ENCODE peak calls at places on chromosomes 4 and X, in nine cellular contexts. Y, O, L, S, E, M, A, B and P are unnamed samples. For H3K4me1, the result is how much of the 10 kb centered on the place peaks cover.

GRCh38 chr4:152325831-152326230 is 210.1 kb downstream of the FBXW7 start:
- DNase-seq in Y (no peak), O (no peak), L (no peak), S (no peak), E (no peak), M (no peak), A (no peak), B (no peak), P (no peak)

GRCh38 chr4:64584125-64584524 is 174.9 kb upstream of the TECRL start:
- DNase-seq in Y (no peak), O (no peak), L (no peak), S (no peak), E (no peak), M (no peak), A (no peak), B (no peak), P (peak)

GRCh38 chrX:153900806-153901752 is 3.4 kb upstream of the AVPR2 start:
- DNase-seq in Y (peak), O (peak), L (peak), S (peak), E (no peak), M (peak), A (no peak), B (peak), P (peak)

GRCh38 chr4:127995776-127996175 is 30.6 kb downstream of the ABHD18 start:
- DNase-seq in Y (no peak), O (peak), L (no peak), S (no peak), E (no peak), M (no peak), A (no peak), B (peak), P (no peak)

GRCh38 chrX:71393919-71394318 is 27.8 kb downstream of the TAF1 start:
- DNase-seq in Y (no peak), O (no peak), L (no peak), S (no peak), E (no peak), M (no peak), A (no peak), B (no peak), P (no peak)

GRCh38 chr4:107901213-107901934 is 30.0 kb upstream of the CYP2U1 start:
- DNase-seq in Y (no peak), O (no peak), L (no peak), S (no peak), E (no peak), M (no peak), A (no peak), B (no peak), P (no peak)

GRCh38 chr4:32689520-32689919 is 1969.4 kb downstream of the PCDH7 start:
- DNase-seq in Y (no peak), O (no peak), L (no peak), S (no peak), E (no peak), M (peak), A (no peak), B (no peak), P (no peak)

GRCh38 chr4:155794589-155794988 is 35.8 kb downstream of the GUCY1B1 start:
- DNase-seq in Y (no peak), O (no peak), L (no peak), S (no peak), E (no peak), M (no peak), A (no peak), B (no peak), P (no peak)

GRCh38 chr4:145315828-145316227 is 135.4 kb upstream of the OTUD4 start:
- DNase-seq in Y (no peak), O (no peak), L (no peak), S (no peak), E (no peak), M (no peak), A (no peak), B (no peak), P (peak)

GRCh38 chrX:155259752-155260151 is 4.5 kb downstream of the RAB39B start:
- DNase-seq in Y (no peak), O (no peak), L (no peak), S (no peak), E (no peak), M (no peak), A (no peak), B (no peak), P (no peak)

GRCh38 chr4:7777871-7778523 is 161.7 kb downstream of the AFAP1 start:
- DNase-seq in Y (no peak), O (no peak), L (no peak), S (no peak), E (no peak), M (no peak), A (no peak), B (no peak), P (no peak)

GRCh38 chr4:34733185-34733916 is 1511.0 kb downstream of the ARAP2 start:
- DNase-seq in Y (peak), O (no peak), L (no peak), S (peak), E (no peak), M (no peak), A (no peak), B (no peak), P (no peak)

GRCh38 chrX:121635141-121635540 is 587.7 kb downstream of the GLUD2 start:
- DNase-seq in Y (no peak), O (no peak), L (no peak), S (no peak), E (no peak), M (no peak), A (no peak), B (no peak), P (no peak)

GRCh38 chr4:54625391-54625790 is 32.4 kb upstream of the KIT start:
- DNase-seq in Y (no peak), O (no peak), L (no peak), S (no peak), E (no peak), M (no peak), A (no peak), B (no peak), P (peak)

GRCh38 chr4:61443813-61444510 is 243.8 kb downstream of the ADGRL3 start:
- DNase-seq in Y (no peak), O (peak), L (no peak), S (no peak), E (no peak), M (peak), A (no peak), B (no peak), P (no peak)

GRCh38 chr4:180925800-180926199 is 1317.4 kb upstream of the TENM3 start:
- DNase-seq in Y (no peak), O (peak), L (no peak), S (no peak), E (no peak), M (peak), A (no peak), B (no peak), P (no peak)

GRCh38 chr4:187436251-187436650 is 559.3 kb upstream of the ZFP42 start:
- DNase-seq in Y (no peak), O (no peak), L (no peak), S (no peak), E (no peak), M (no peak), A (no peak), B (no peak), P (no peak)

GRCh38 chr4:37139987-37140386 is 104.6 kb upstream of the NWD2 start:
- DNase-seq in Y (no peak), O (no peak), L (no peak), S (no peak), E (no peak), M (no peak), A (no peak), B (no peak), P (no peak)

GRCh38 chr4:17126306-17126978 is 228.0 kb upstream of the LDB2 start:
- DNase-seq in Y (no peak), O (no peak), L (no peak), S (no peak), E (no peak), M (no peak), A (no peak), B (no peak), P (no peak)

GRCh38 chr4:60847614-60848013 is 352.5 kb upstream of the ADGRL3 start:
- DNase-seq in Y (peak), O (no peak), L (no peak), S (no peak), E (no peak), M (no peak), A (no peak), B (no peak), P (no peak)

GRCh38 chr4:114588305-114588704 is 10.3 kb upstream of the UGT8 start:
- DNase-seq in Y (no peak), O (no peak), L (no peak), S (no peak), E (no peak), M (no peak), A (no peak), B (no peak), P (no peak)

GRCh38 chr4:40662962-40663604 is 33.4 kb upstream of the RBM47 start:
- DNase-seq in Y (peak), O (peak), L (no peak), S (no peak), E (no peak), M (peak), A (peak), B (peak), P (peak)

GRCh38 chr4:153618831-153619230 is 65.2 kb upstream of the TLR2 start:
- DNase-seq in Y (no peak), O (peak), L (no peak), S (no peak), E (no peak), M (no peak), A (no peak), B (no peak), P (no peak)

GRCh38 chrX:23901805-23902204 is 5.9 kb downstream of the APOO start:
- DNase-seq in Y (peak), O (peak), L (no peak), S (peak), E (peak), M (peak), A (peak), B (peak), P (peak)

GRCh38 chrX:12978205-12979010 is 3.5 kb downstream of the TMSB4X start:
- DNase-seq in Y (peak), O (peak), L (no peak), S (no peak), E (no peak), M (peak), A (no peak), B (no peak), P (peak)

DNA sequence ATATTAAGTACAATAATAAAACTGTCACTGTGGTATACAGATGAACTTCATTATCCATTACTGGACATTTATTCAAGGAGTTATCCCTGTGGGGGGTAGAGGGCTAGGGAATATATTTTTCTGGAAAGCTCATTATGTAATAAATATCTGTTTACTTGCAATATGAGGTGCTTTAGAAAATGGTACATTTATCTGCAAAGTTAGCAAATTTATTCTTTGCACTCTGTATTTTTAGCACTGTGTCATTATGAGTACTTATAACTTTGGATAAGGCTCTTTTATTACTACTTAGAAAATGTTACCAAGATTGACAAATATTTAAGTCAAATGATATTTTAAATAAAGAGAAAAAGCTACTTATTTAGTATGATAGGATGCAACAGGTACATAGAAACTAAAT is 37.8 kb downstream of the ANKRD17 start:
- DNase-seq in Y (no peak), O (no peak), L (no peak), S (no peak), E (no peak), M (no peak), A (no peak), B (no peak), P (no peak)
- H3K4me1 ChIP-seq in Y (under half), O (under half), L (under half), S (under half), E (under half), M (under half), A (under half), B (under half), P (under half)

DNA sequence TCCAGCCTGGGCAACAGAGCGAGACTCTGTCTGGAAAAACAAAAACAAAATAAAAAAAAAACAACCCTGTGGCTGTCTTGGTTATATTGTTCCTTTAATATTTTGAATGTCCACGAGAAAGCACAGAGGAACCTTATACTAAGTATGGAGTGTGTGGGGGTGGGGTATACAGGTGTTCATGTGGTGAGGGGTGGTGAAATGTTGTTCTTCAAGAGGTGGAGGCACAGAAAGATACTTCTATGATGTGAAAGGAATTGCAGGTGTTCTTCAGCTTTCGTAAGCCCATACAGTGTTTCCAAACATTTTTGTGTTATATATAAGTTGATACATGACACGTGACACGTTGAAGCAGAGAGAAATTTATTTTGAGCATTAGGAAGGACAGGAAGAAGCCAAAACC is 46.4 kb downstream of the SLC9A6 start:
- DNase-seq in Y (no peak), O (no peak), L (no peak), S (no peak), E (no peak), M (no peak), A (no peak), B (no peak), P (no peak)
- TF ChIP-seq CTCF in Y (no peak), O (no peak), L (no peak), S (no peak), E (no peak), M (no peak), A (no peak), B (no peak), P (no peak)

GRCh38 chr4:139014391-139015268 is 951 bp upstream of the NOCT start:
- DNase-seq in Y (peak), O (peak), L (no peak), S (no peak), E (no peak), M (peak), A (peak), B (peak), P (no peak)

GRCh38 chr4:139015269-139015947 is at the start of gene NOCT:
- DNase-seq in Y (peak), O (peak), L (peak), S (peak), E (peak), M (peak), A (peak), B (peak), P (peak)

GRCh38 chr4:139018501-139018900 is 2.9 kb downstream of the NOCT start:
- DNase-seq in Y (no peak), O (peak), L (no peak), S (no peak), E (no peak), M (no peak), A (no peak), B (no peak), P (no peak)

GRCh38 chr4:139017861-139018260 is 2.3 kb downstream of the NOCT start:
- DNase-seq in Y (no peak), O (no peak), L (no peak), S (no peak), E (no peak), M (peak), A (no peak), B (no peak), P (no peak)

GRCh38 chr4:139015948-139016451 is 419 bp downstream of the NOCT start:
- DNase-seq in Y (peak), O (peak), L (peak), S (no peak), E (peak), M (peak), A (peak), B (peak), P (peak)
- H3K4me1 ChIP-seq in Y (under half), O (under half), L (under half), S (under half), E (under half), M (under half), A (under half), B (under half), P (under half)

DNA sequence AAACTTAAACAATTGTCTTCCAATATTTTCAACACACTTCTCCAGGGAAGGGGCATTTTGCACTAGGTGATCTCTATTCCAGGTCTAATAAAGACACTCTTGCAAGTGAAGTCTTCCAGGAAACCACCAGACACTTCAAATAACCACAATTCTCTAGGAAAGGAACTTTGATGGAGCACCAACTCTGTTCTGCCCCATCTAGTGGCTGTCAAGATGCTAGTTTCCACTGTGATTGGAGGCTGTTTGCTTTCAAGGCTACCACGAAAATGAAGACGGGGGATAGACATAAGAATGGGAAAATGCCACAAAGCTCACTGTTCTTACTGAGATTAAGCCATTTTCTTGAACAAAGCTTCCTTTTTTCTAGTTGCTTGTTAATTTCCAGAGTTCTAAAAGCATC is 100.6 kb upstream of the F9 start:
- DNase-seq in Y (peak), O (no peak), L (no peak), S (no peak), E (peak), M (no peak), A (no peak), B (no peak), P (peak)
- TF ChIP-seq CTCF in Y (peak), O (no peak), L (no peak), S (peak), E (no peak), M (peak), A (no peak), B (no peak), P (no peak)

GRCh38 chr4:182351485-182351884 is 108.3 kb downstream of the TENM3 start:
- DNase-seq in Y (no peak), O (no peak), L (no peak), S (no peak), E (no peak), M (no peak), A (no peak), B (no peak), P (no peak)

GRCh38 chr4:182348947-182349346 is 105.7 kb downstream of the TENM3 start:
- DNase-seq in Y (no peak), O (no peak), L (no peak), S (no peak), E (no peak), M (no peak), A (no peak), B (no peak), P (no peak)

GRCh38 chr4:182354867-182355266 is 111.7 kb downstream of the TENM3 start:
- DNase-seq in Y (no peak), O (peak), L (no peak), S (no peak), E (no peak), M (peak), A (no peak), B (no peak), P (no peak)

DNA sequence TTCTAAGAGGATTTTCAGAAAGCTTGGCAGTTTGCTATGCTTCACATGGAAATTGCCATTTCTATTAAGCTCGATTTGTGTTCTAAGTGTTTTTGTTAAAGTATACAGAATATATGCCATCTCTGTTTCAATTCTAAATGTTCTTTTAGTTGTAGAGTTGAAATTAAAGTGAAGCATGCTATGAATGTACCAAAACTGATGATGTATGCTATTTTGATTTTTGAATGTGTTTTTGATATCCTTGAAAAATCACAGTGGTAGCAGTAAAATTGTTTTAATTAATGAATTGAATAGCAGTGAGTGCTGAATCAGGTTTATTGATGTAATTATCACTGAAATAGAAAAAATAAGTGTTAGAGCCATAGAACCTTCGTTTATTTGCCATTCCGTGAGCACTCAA is 110.9 kb downstream of the TENM3 start:
- DNase-seq in Y (no peak), O (no peak), L (no peak), S (no peak), E (no peak), M (no peak), A (no peak), B (no peak), P (no peak)
- H3K4me1 ChIP-seq in Y (under half), O (under half), L (under half), S (under half), E (under half), M (under half), A (under half), B (under half), P (under half)